ENCODE peak calls at places on chromosomes 5 and 9, in six cellular contexts. A is SW480, P is AG20443, E is adrenal gland, K is GM12891, U is AML-193. Y is an unnamed sample.

GRCh38 chr5:82639393-82640144 is 361.4 kb upstream of the RPS23 start:
- DNase-seq in A (no peak), P (no peak), E (no peak), K (no peak), U (no peak), Y (no peak)

GRCh38 chr9:1044643-1045042 is 5.5 kb upstream of the DMRT2 start:
- DNase-seq in A (no peak), P (no peak), E (no peak), K (no peak), U (no peak), Y (no peak)

GRCh38 chr5:133611357-133612020 is 852 bp downstream of the FSTL4 start:
- DNase-seq in A (peak; percentile 57), P (no peak), E (no peak), K (no peak), U (no peak), Y (no peak)

GRCh38 chr5:56838409-56839039 is 23.2 kb downstream of the MAP3K1 start:
- DNase-seq in A (peak; percentile 69), P (peak; percentile 51), E (no peak), K (no peak), U (peak; percentile 63), Y (peak; percentile 59)

GRCh38 chr9:79041266-79041665 is 530.5 kb upstream of the TLE4 start:
- DNase-seq in A (no peak), P (no peak), E (no peak), K (no peak), U (no peak), Y (no peak)

GRCh38 chr5:81393783-81394718 is at the start of gene ACOT12:
- DNase-seq in A (no peak), P (peak; percentile 59), E (no peak), K (peak; percentile 10), U (no peak), Y (no peak)

GRCh38 chr5:53256746-53257145 is 147.2 kb upstream of the MOCS2 start:
- DNase-seq in A (no peak), P (peak; percentile 27), E (no peak), K (no peak), U (no peak), Y (no peak)

GRCh38 chr5:151298063-151298462 is 5.5 kb downstream of the SLC36A3 start:
- DNase-seq in A (peak; percentile 80), P (peak; percentile 74), E (peak; percentile 33), K (peak; percentile 40), U (peak; percentile 47), Y (peak; percentile 59)

GRCh38 chr9:114613087-114613486 is 2.0 kb downstream of the TMEM268 start:
- DNase-seq in A (no peak), P (no peak), E (no peak), K (no peak), U (no peak), Y (no peak)

GRCh38 chr9:95012035-95012708 is 285.7 kb downstream of the AOPEP start:
- DNase-seq in A (no peak), P (no peak), E (no peak), K (no peak), U (no peak), Y (no peak)

GRCh38 chr5:33441241-33441844 is 578 bp downstream of the TARS1 start:
- DNase-seq in A (peak; percentile 84), P (no peak), E (no peak), K (no peak), U (peak; percentile 29), Y (peak; percentile 45)

GRCh38 chr5:111756701-111757581 is at the start of gene NREP:
- DNase-seq in A (peak; percentile 93), P (peak; percentile 85), E (peak; percentile 96), K (peak; percentile 54), U (peak; percentile 85), Y (peak; percentile 81)

GRCh38 chr9:18906656-18907395 is 126.2 kb downstream of the SAXO1 start:
- DNase-seq in A (peak; percentile 2), P (peak; percentile 85), E (peak; percentile 33), K (no peak), U (no peak), Y (peak; percentile 42)